ENCODE peak calls at places on chromosomes 3 and 15, in ten cellular contexts. A, W, K, Y, B, O, L, U, N and G are unnamed samples.

GRCh38 chr3:35707904-35708303 is 68.6 kb downstream of the ARPP21 start:
- DNase-seq in A (peak; percentile 0), W (peak; percentile 10), K (no peak), Y (no peak), B (no peak), O (no peak), L (no peak), U (no peak), N (no peak), G (no peak)

GRCh38 chr15:37695719-37696118 is 238.7 kb upstream of the TMCO5A start:
- DNase-seq in A (peak; percentile 5), W (no peak), K (no peak), Y (no peak), B (no peak), O (no peak), L (no peak), U (no peak), N (no peak), G (no peak)

GRCh38 chr15:36707884-36708430 is 128.5 kb downstream of the CDIN1 start:
- DNase-seq in A (no peak), W (no peak), K (no peak), Y (no peak), B (no peak), O (no peak), L (peak; percentile 32), U (no peak), N (no peak), G (no peak)

GRCh38 chr3:28109829-28110228 is 131.6 kb upstream of the CMC1 start:
- DNase-seq in A (no peak), W (no peak), K (no peak), Y (no peak), B (no peak), O (no peak), L (no peak), U (no peak), N (no peak), G (no peak)

GRCh38 chr3:106198828-106199194 is 330.0 kb upstream of the CBLB start:
- DNase-seq in A (no peak), W (no peak), K (no peak), Y (no peak), B (no peak), O (no peak), L (no peak), U (no peak), N (no peak), G (no peak)

GRCh38 chr15:86505951-86506350 is 426.3 kb downstream of the AGBL1 start:
- DNase-seq in A (no peak), W (no peak), K (no peak), Y (no peak), B (no peak), O (no peak), L (no peak), U (no peak), N (no peak), G (no peak)

GRCh38 chr3:161409069-161409468 is 37.8 kb upstream of the SPTSSB start:
- DNase-seq in A (peak; percentile 63), W (no peak), K (no peak), Y (no peak), B (peak; percentile 44), O (no peak), L (peak; percentile 70), U (no peak), N (no peak), G (no peak)

GRCh38 chr3:87461443-87461842 is 185.1 kb upstream of the POU1F1 start:
- DNase-seq in A (no peak), W (no peak), K (no peak), Y (no peak), B (no peak), O (no peak), L (no peak), U (no peak), N (no peak), G (no peak)

GRCh38 chr15:55742927-55743614 is at the start of gene PRTG:
- DNase-seq in A (peak; percentile 78), W (no peak), K (peak; percentile 59), Y (no peak), B (peak; percentile 85), O (peak; percentile 66), L (peak; percentile 69), U (peak; percentile 27), N (peak; percentile 55), G (peak; percentile 77)

GRCh38 chr3:59812778-59813558 is 763.1 kb upstream of the CFAP20DC start:
- DNase-seq in A (peak; percentile 80), W (no peak), K (no peak), Y (no peak), B (no peak), O (no peak), L (peak; percentile 81), U (no peak), N (no peak), G (no peak)

GRCh38 chr3:44915702-44916438 is 41.5 kb downstream of the TGM4 start:
- DNase-seq in A (peak; percentile 45), W (no peak), K (no peak), Y (no peak), B (peak; percentile 12), O (no peak), L (no peak), U (no peak), N (no peak), G (no peak)

GRCh38 chr3:12585181-12585580 is 28.3 kb downstream of the MKRN2 start:
- DNase-seq in A (no peak), W (no peak), K (no peak), Y (no peak), B (no peak), O (no peak), L (no peak), U (no peak), N (no peak), G (no peak)

GRCh38 chr3:49132437-49133225 is at the start of gene LAMB2:
- DNase-seq in A (peak; percentile 91), W (no peak), K (peak; percentile 82), Y (no peak), B (peak; percentile 83), O (peak; percentile 81), L (peak; percentile 67), U (peak; percentile 52), N (peak; percentile 75), G (peak; percentile 85)

GRCh38 chr3:169871129-169871886 is 1.6 kb upstream of the LRRC31 start:
- DNase-seq in A (no peak), W (no peak), K (no peak), Y (no peak), B (no peak), O (no peak), L (peak; percentile 82), U (no peak), N (no peak), G (no peak)

GRCh38 chr3:69696365-69696764 is 42.9 kb upstream of the MITF start:
- DNase-seq in A (peak; percentile 23), W (no peak), K (no peak), Y (no peak), B (no peak), O (no peak), L (no peak), U (no peak), N (no peak), G (no peak)

GRCh38 chr15:96346409-96346808 is 15.9 kb downstream of the NR2F2 start:
- DNase-seq in A (no peak), W (no peak), K (no peak), Y (no peak), B (peak; percentile 32), O (no peak), L (peak; percentile 39), U (no peak), N (no peak), G (no peak)

GRCh38 chr3:180329847-180330246 is 272.1 kb upstream of the TTC14 start:
- DNase-seq in A (no peak), W (no peak), K (no peak), Y (no peak), B (no peak), O (no peak), L (no peak), U (no peak), N (no peak), G (no peak)

GRCh38 chr15:68271854-68272471 is 5.6 kb upstream of the FEM1B start:
- DNase-seq in A (peak; percentile 93), W (no peak), K (peak; percentile 63), Y (no peak), B (peak; percentile 4), O (no peak), L (peak; percentile 27), U (peak; percentile 13), N (no peak), G (peak; percentile 67)

GRCh38 chr15:35691176-35691761 is 145.3 kb upstream of the DPH6 start:
- DNase-seq in A (no peak), W (no peak), K (no peak), Y (no peak), B (no peak), O (no peak), L (no peak), U (no peak), N (no peak), G (no peak)

GRCh38 chr3:53740946-53741345 is 105.3 kb downstream of the CHDH start:
- DNase-seq in A (no peak), W (no peak), K (no peak), Y (no peak), B (no peak), O (no peak), L (no peak), U (no peak), N (no peak), G (no peak)

GRCh38 chr3:139689122-139689521 is 11.3 kb upstream of the NMNAT3 start:
- DNase-seq in A (no peak), W (no peak), K (no peak), Y (no peak), B (no peak), O (no peak), L (peak; percentile 75), U (no peak), N (no peak), G (no peak)